ENCODE peak calls at places on chromosomes 12 and 14, in four cellular contexts. X, M, Y and F are unnamed samples.

GRCh38 chr14:92649934-92650545 is 98.4 kb downstream of the LGMN start:
- DNase-seq in X (no peak), M (no peak), Y (no peak), F (no peak)

GRCh38 chr12:102406033-102406584 is 74.3 kb downstream of the IGF1 start:
- DNase-seq in X (peak), M (no peak), Y (peak), F (no peak)

GRCh38 chr14:77084991-77085390 is 13.1 kb upstream of the CIPC start:
- DNase-seq in X (no peak), M (no peak), Y (no peak), F (no peak)

GRCh38 chr12:101670007-101670671 is 27.3 kb upstream of the CHPT1 start:
- DNase-seq in X (no peak), M (peak), Y (peak), F (peak)

GRCh38 chr12:116406529-116406928 is 129.0 kb upstream of the MED13L start:
- DNase-seq in X (no peak), M (peak), Y (peak), F (peak)

GRCh38 chr14:59454131-59454530 is 11.0 kb downstream of the GPR135 start:
- DNase-seq in X (no peak), M (no peak), Y (no peak), F (no peak)

GRCh38 chr12:79251356-79251755 is 386.8 kb downstream of the SYT1 start:
- DNase-seq in X (no peak), M (no peak), Y (no peak), F (no peak)

GRCh38 chr14:89473979-89474378 is 56.9 kb upstream of the FOXN3 start:
- DNase-seq in X (no peak), M (no peak), Y (no peak), F (no peak)

GRCh38 chr12:32309811-32310755 is 89.3 kb upstream of the FGD4 start:
- DNase-seq in X (no peak), M (no peak), Y (peak), F (no peak)

GRCh38 chr12:68880660-68881325 is 52.2 kb downstream of the CPM start:
- DNase-seq in X (no peak), M (no peak), Y (no peak), F (no peak)

GRCh38 chr14:52917732-52918131 is 33.1 kb downstream of the FERMT2 start:
- DNase-seq in X (no peak), M (no peak), Y (no peak), F (no peak)

GRCh38 chr14:25050494-25051170 is 685 bp upstream of the STXBP6 start:
- DNase-seq in X (no peak), M (no peak), Y (peak), F (no peak)

GRCh38 chr12:80892597-80893445 is 44.9 kb downstream of the LIN7A start:
- DNase-seq in X (peak), M (no peak), Y (no peak), F (no peak)

GRCh38 chr12:83250866-83251265 is 564.2 kb downstream of the TMTC2 start:
- DNase-seq in X (no peak), M (no peak), Y (no peak), F (no peak)

GRCh38 chr14:98623806-98624430 is 648.1 kb downstream of the BCL11B start:
- DNase-seq in X (no peak), M (no peak), Y (no peak), F (no peak)

GRCh38 chr12:6963741-6964446 is 6.6 kb downstream of the PHB2 start:
- DNase-seq in X (no peak), M (no peak), Y (no peak), F (no peak)

GRCh38 chr12:480831-481230 is 21.1 kb downstream of the B4GALNT3 start:
- DNase-seq in X (no peak), M (no peak), Y (no peak), F (no peak)

DNA sequence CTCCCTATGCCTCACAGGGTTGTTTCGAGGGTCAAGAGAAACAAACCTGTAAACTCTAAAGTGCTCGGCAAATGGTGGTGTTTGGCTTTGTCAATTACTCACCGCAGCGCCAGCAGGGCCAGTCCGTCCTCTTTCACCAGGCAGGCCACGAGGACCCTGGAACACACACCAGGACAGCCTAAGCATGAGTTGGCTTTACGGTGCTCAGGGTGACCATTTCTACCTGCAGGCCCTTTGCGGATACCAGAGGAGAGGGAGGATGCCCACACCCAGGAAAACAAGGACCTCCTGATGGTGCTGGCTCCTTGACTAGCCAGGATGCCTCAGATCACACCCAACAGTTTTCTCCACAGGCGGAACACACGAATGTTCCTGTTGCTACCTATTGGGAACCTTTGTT is 11.5 kb downstream of the COL2A1 start:
- DNase-seq in X (no peak), M (no peak), Y (no peak), F (no peak)
- TF ChIP-seq CTCF in X (no peak), M (no peak), Y (no peak), F (no peak)

DNA sequence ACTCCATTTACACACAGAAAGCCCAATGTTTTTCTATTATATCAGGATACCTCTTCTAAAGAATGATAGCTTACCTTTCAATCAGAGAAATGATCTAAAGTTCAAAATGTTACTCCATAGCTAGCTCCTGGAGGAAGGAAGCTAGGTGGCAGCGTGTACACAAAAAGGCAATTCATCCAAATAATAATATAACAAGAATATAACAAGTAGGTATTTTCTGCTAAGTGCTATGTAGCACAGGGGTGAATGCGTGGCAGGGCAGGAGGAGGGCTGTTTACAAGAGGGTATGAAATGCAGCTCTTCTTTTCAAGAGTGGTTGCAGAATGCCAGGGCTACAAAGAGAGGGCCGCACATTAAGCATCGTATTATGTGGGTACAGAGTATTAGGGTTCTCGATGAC is 663 bp upstream of the SNAPC1 start:
- DNase-seq in X (no peak), M (no peak), Y (no peak), F (no peak)
- TF ChIP-seq ETV6 in X (no peak), M (no peak), Y (no peak), F (no peak)

GRCh38 chr12:41795066-41795465 is 349.6 kb downstream of the GXYLT1 start:
- DNase-seq in X (no peak), M (no peak), Y (no peak), F (no peak)

GRCh38 chr12:41801261-41801660 is 343.4 kb downstream of the GXYLT1 start:
- DNase-seq in X (no peak), M (no peak), Y (no peak), F (no peak)

GRCh38 chr12:41794341-41794740 is 350.3 kb downstream of the GXYLT1 start:
- DNase-seq in X (no peak), M (no peak), Y (no peak), F (no peak)

GRCh38 chr12:41795910-41796309 is 348.8 kb downstream of the GXYLT1 start:
- DNase-seq in X (no peak), M (no peak), Y (no peak), F (peak)
- TF ChIP-seq CTCF in X (no peak), M (peak), Y (no peak), F (no peak)

DNA sequence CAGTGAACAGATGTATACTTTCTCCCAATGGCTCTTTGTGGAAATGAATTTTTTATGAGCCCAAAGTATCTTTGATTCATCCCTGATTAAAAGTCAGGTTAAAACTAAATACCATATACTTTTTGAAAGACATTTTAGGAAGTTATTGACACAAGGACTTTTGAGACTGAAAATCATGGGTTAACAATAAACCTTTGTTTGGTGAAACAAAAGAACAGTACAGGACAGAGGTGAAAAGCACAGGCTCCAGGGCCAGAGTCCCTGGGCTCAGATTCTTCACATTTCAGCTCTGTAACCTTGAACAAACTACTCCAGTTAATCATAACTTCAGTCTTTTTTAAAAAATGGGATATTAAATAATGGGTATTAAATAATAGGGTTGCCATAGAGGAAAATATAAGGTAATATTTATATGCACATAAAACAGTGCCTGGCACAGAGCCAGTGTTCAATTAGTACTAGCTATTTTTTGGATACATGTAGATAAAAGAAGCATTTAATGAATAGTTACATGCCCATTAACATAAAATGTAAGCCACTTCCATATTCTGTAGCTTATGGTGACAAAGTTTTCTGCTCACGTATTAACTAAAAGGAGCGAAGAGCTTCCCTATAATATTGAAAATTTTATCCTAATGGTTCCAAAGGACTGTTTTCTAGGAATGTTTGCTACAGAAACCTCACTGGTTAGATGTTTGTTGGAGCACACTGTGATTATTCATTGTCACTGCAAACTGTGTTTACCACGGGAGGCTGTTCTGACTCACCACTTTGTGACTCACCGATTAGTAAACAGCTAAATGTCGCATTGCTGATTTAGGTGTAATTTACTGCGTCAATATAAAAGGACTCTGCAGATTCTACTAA is 255.4 kb downstream of the DAD1 start:
- DNase-seq in X (no peak), M (peak), Y (peak), F (no peak)
- TF ChIP-seq ETV6 in X (no peak), M (no peak), Y (no peak), F (no peak)

GRCh38 chr12:119175115-119175514 is 3.6 kb upstream of the HSPB8 start:
- DNase-seq in X (no peak), M (no peak), Y (no peak), F (no peak)
- TF ChIP-seq CTCF in X (no peak), M (no peak), Y (no peak), F (no peak)

GRCh38 chr14:103806805-103807204 is 40.6 kb downstream of the PPP1R13B start:
- DNase-seq in X (peak), M (no peak), Y (no peak), F (no peak)

GRCh38 chr14:103802353-103802752 is 45.0 kb downstream of the PPP1R13B start:
- DNase-seq in X (no peak), M (no peak), Y (no peak), F (no peak)

GRCh38 chr14:103805708-103806107 is 41.7 kb downstream of the PPP1R13B start:
- DNase-seq in X (no peak), M (no peak), Y (no peak), F (no peak)

GRCh38 chr14:103803661-103804060 is 43.7 kb downstream of the PPP1R13B start:
- DNase-seq in X (no peak), M (no peak), Y (no peak), F (no peak)

DNA sequence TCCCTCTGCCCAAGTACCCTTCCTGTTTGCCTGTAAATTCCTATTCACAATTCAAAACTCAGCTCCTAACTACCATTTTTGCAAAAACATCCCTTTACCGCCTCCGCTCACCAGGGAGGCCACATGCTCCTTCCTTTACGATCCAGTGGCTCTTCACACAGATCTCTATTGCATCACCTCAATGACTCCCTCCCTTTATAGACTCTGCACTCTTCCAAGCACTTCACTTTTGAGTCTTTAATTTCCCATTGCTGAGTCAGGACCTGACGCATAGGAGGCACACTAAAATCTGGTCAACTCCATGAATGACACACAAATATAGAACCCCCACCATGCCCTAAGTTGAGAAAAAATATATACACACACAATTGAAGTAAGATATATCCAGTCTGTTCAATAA is 45.9 kb downstream of the PPP1R13B start:
- DNase-seq in X (no peak), M (peak), Y (no peak), F (no peak)
- TF ChIP-seq ETV6 in X (no peak), M (no peak), Y (no peak), F (no peak)

GRCh38 chr14:74792249-74793039 is 29.3 kb downstream of the YLPM1 start:
- DNase-seq in X (no peak), M (no peak), Y (no peak), F (no peak)

GRCh38 chr14:74794947-74795346 is 31.8 kb downstream of the YLPM1 start:
- DNase-seq in X (no peak), M (no peak), Y (no peak), F (no peak)

GRCh38 chr14:74793506-74794155 is 30.5 kb downstream of the YLPM1 start:
- DNase-seq in X (no peak), M (no peak), Y (peak), F (no peak)
- TF ChIP-seq CTCF in X (peak), M (no peak), Y (peak), F (no peak)

GRCh38 chr14:54047645-54048308 is 91.2 kb upstream of the BMP4 start:
- DNase-seq in X (no peak), M (peak), Y (no peak), F (no peak)

GRCh38 chr14:54048311-54048710 is 91.7 kb upstream of the BMP4 start:
- DNase-seq in X (no peak), M (peak), Y (no peak), F (no peak)

GRCh38 chr14:54048736-54049135 is 92.1 kb upstream of the BMP4 start:
- DNase-seq in X (no peak), M (peak), Y (no peak), F (no peak)

GRCh38 chr14:54046250-54046649 is 89.6 kb upstream of the BMP4 start:
- DNase-seq in X (no peak), M (peak), Y (no peak), F (no peak)

DNA sequence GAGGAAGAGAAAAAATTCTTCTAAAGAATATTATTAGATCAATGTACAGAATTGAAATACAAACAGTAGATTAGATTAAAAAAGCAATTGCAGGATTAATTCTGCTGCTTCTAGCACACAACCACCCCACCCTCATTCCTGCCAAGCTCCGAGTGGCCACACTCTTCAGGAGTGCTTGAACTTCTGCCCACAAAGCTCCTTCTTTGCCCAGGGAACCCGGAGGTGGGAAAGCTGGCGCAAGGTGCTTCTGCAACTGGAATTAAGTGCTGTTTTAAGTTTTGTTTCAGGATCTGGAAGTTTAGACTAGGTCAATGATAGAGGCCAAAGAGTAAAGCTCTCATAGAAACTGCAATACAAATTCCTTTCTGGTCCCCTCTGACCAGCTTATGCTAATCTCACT is 94.1 kb upstream of the BMP4 start:
- DNase-seq in X (no peak), M (no peak), Y (no peak), F (no peak)
- TF ChIP-seq ETV6 in X (no peak), M (no peak), Y (no peak), F (no peak)

DNA sequence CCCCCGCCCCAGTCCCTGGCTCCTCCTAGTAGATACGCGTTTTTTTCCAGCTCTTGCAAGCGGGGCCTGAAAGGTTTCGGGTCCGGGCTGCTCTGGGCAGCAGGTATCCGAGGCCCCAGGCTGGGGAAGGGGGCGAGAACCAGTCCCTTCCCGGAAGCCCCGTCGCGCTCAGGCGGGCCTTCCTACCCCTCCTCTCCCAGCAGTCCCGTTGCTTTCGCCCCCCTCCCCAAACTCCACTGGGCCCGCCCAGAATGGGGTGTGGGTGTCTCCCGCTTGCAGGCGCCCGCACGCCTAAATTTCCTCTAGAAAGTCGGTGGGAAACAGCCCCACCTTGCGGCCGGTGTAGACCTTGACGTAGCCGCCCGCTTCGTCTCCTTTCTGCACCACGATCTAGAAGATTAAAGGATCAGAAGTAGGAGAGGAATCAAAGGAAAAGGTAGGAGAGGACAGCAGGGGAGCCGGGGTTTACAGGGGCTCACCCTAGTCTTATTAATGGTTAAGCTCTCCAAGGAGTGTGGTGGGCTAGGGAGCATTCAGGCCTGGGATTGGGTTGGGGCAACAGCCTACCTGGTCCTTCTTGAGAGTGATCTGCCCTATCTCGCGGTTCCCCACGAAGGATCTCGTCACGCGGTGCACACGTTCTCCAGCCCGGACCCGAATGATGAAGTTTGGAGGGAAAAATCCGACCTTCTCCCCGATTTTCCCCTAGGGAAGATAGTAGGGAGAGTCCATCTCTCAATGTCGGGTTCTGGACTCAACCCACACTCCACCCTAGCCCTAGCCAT is 7.3 kb downstream of the STAC3 start:
- DNase-seq in X (no peak), M (peak), Y (peak), F (peak)
- TF ChIP-seq CTCF in X (peak), M (peak), Y (peak), F (peak)

DNA sequence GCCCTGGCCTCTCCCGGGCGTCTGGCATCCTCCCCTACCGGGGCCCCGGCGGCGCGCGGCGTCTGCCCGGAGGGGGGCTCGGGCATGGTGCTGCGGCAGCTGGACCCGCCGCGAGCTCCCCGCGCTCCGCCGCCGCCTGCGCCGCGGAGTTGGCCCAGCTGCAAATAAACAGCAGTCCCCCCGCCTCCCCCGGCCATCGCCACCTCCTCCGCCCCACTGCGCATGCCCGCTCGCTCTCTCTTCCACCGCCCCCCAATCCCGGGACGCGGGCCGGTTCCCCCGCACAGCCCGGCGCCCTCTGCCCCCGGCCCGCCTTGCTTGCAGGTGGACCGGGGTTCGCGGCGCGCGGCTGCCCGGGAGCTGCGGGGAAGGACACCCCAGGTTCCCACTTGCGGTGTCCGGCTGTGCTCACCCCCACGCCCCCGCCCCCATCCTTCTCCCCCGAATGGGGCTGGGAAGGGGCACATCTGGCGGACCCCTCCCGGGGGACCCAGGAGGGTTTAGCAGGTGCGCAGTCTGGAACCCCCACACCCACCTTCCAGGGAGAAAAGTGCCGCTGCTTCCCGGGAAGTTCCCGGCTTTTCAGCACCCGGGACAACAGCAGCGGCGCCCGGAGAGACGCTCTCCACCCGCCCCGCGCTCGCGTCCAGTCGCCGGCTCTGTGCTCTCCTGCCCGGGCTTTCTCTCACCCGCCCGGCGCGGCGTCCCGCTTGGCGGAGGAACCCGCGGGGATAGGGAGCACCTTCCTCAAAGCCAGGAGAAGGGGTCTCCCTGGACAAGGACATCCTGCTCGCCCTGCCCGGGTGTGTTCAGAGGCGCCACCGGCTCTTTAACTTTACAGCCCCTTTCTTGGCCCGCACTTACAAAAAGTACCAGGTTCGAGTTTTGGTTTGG is at the start of gene TMTC1:
- DNase-seq in X (no peak), M (no peak), Y (no peak), F (peak)
- TF ChIP-seq ETV6 in X (no peak), M (no peak), Y (no peak), F (no peak)